ENCODE peak calls at places on chromosome 18, in five cellular contexts. S is SK-N-SH, N is A549, O is IMR-90, G is GM12878. F is an unnamed sample.

GRCh38 chr18:36942264-36942663 is 113.3 kb downstream of the KIAA1328 start:
- DNase-seq in S (peak), N (peak), O (peak), G (no peak), F (peak)

GRCh38 chr18:3455938-3456685 is 6.1 kb downstream of the TGIF1 start:
- DNase-seq in S (no peak), N (peak), O (peak), G (no peak), F (no peak)

GRCh38 chr18:13241893-13242175 is 23.3 kb downstream of the LDLRAD4 start:
- DNase-seq in S (no peak), N (no peak), O (no peak), G (no peak), F (no peak)

GRCh38 chr18:9433616-9434239 is 41.6 kb upstream of the RALBP1 start:
- DNase-seq in S (no peak), N (no peak), O (peak), G (no peak), F (no peak)

GRCh38 chr18:10015941-10016819 is 102.4 kb downstream of the VAPA start:
- DNase-seq in S (peak), N (no peak), O (peak), G (no peak), F (no peak)

GRCh38 chr18:23752363-23752762 is 63.1 kb downstream of the LAMA3 start:
- DNase-seq in S (no peak), N (no peak), O (no peak), G (no peak), F (no peak)

GRCh38 chr18:21656402-21656801 is 44.3 kb downstream of the SNRPD1 start:
- DNase-seq in S (no peak), N (no peak), O (peak), G (no peak), F (no peak)

GRCh38 chr18:70181015-70181414 is 24.5 kb downstream of the RTTN start:
- DNase-seq in S (no peak), N (peak), O (peak), G (no peak), F (peak)

GRCh38 chr18:32730068-32730467 is 42.8 kb downstream of the KLHL14 start:
- DNase-seq in S (no peak), N (no peak), O (no peak), G (no peak), F (no peak)

GRCh38 chr18:73296686-73297085 is 428.9 kb upstream of the NETO1 start:
- DNase-seq in S (no peak), N (no peak), O (no peak), G (no peak), F (no peak)

GRCh38 chr18:63240541-63241316 is 78.8 kb downstream of the BCL2 start:
- DNase-seq in S (no peak), N (no peak), O (no peak), G (no peak), F (no peak)

GRCh38 chr18:50143891-50144290 is 51.1 kb downstream of the MYO5B start:
- DNase-seq in S (no peak), N (no peak), O (no peak), G (no peak), F (no peak)

GRCh38 chr18:69408522-69408921 is 7.8 kb downstream of the DOK6 start:
- DNase-seq in S (no peak), N (no peak), O (no peak), G (no peak), F (no peak)

GRCh38 chr18:57223160-57223870 is 76.4 kb downstream of the BOD1L2 start:
- DNase-seq in S (no peak), N (peak), O (no peak), G (no peak), F (no peak)

GRCh38 chr18:23038712-23039111 is 96.6 kb upstream of the CABLES1 start:
- DNase-seq in S (no peak), N (peak), O (peak), G (no peak), F (no peak)

GRCh38 chr18:45399643-45400042 is 215.6 kb upstream of the SLC14A2 start:
- DNase-seq in S (no peak), N (no peak), O (no peak), G (no peak), F (no peak)

GRCh38 chr18:68648191-68648590 is 66.7 kb downstream of the TMX3 start:
- DNase-seq in S (no peak), N (no peak), O (no peak), G (no peak), F (no peak)

DNA sequence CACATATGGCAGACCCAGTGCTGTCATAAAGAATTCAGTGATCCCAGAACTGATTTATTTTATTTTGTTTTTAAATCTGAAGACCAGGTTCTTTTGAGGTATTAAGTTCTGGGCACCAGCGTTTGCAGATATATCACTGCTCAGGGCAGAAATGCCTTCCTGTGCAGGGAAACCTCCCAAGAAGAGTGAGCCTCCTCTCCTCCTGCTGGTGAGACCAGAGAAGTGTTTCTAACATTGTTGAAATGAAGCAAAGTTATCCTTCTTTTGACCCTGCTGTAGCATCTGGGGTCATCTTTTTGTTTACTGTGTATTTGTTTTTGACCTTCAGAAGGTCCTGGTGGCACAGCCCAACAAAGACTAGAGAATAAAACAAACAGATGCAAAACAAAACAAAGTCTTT is 94.0 kb downstream of the AQP4 start:
- DNase-seq in S (no peak), N (peak), O (no peak), G (no peak), F (no peak)
- TF ChIP-seq RCOR1 in S (no peak), N (no peak), O (no peak), G (no peak), F (no peak)

GRCh38 chr18:58785171-58785805 is 79.4 kb upstream of the ZNF532 start:
- DNase-seq in S (no peak), N (peak), O (peak), G (no peak), F (no peak)
- TF ChIP-seq RCOR1 in S (no peak), N (no peak), O (no peak), G (no peak), F (no peak)

GRCh38 chr18:79487198-79488165 is 91.8 kb downstream of the NFATC1 start:
- DNase-seq in S (no peak), N (no peak), O (no peak), G (no peak), F (no peak)

GRCh38 chr18:79486356-79487197 is 90.8 kb downstream of the NFATC1 start:
- DNase-seq in S (no peak), N (no peak), O (no peak), G (no peak), F (no peak)

GRCh38 chr18:79485788-79486355 is 90.1 kb downstream of the NFATC1 start:
- DNase-seq in S (no peak), N (no peak), O (peak), G (no peak), F (no peak)

GRCh38 chr18:79483971-79484491 is 88.3 kb downstream of the NFATC1 start:
- DNase-seq in S (no peak), N (no peak), O (no peak), G (no peak), F (no peak)

DNA sequence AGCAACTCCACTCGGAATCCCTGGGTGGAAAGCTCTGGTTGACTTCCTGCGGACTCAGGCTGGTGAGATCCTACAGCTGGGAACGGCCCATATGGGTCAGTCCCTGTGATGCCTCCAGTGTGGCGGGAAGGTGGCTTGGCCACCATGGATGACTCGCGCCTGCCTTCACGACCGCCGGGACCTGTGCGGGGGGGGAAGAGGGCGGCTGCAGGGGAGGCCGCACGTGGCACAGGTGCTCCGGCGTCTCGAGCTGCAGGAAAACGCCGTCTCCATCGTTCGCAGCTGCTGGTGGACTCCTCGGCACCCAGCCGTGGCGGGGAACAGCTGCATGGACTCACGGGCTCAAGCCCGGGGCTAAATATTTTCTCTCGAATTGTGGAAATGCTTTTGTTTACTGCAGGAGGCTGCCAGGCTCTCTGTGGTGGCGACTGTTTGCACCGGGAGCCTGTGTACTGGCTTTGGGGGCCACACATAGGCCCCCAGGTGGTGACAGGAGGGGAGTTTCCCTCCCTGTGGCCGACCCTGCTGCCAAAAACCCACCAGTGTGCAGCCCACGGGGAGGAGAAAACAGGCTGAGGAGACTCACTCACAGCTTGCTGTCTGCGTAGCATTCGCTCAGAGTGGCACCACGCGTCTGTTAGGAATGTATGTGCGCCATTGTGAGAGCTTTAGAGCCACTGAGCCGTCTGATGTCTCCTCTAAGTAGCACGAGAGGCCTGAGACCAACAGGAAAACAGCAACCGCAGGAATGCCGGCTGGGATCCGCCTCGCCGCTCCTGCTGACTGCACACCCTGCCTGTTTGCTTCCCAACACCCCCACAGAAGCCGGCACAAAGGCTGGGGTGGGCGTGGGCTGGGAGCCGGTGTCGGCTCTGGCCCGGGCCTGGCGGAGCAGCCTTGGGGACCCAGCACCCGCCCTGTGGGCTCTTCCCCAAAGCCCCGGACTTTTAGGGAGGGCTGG is 89.2 kb downstream of the NFATC1 start:
- DNase-seq in S (no peak), N (no peak), O (peak), G (no peak), F (no peak)
- TF ChIP-seq RCOR1 in S (no peak), N (no peak), O (no peak), G (no peak), F (no peak)

GRCh38 chr18:35141077-35141476 is 99.8 kb upstream of the ZNF397 start:
- DNase-seq in S (no peak), N (no peak), O (no peak), G (no peak), F (no peak)

GRCh38 chr18:35144628-35145027 is 96.2 kb upstream of the ZNF397 start:
- DNase-seq in S (no peak), N (no peak), O (no peak), G (no peak), F (no peak)

GRCh38 chr18:35141567-35142269 is 99.1 kb upstream of the ZNF397 start:
- DNase-seq in S (no peak), N (no peak), O (no peak), G (no peak), F (no peak)

GRCh38 chr18:35142270-35142605 is 98.6 kb upstream of the ZNF397 start:
- DNase-seq in S (no peak), N (no peak), O (no peak), G (no peak), F (no peak)

GRCh38 chr18:35143615-35144596 is 96.9 kb upstream of the ZNF397 start:
- DNase-seq in S (peak), N (peak), O (peak), G (no peak), F (peak)
- TF ChIP-seq RCOR1 in S (no peak), N (no peak), O (no peak), G (no peak), F (no peak)